ENCODE peak calls at places on chromosomes 12 and 14, in eight cellular contexts. One of them, this sample, is unnamed.

GRCh38 chr14:105636935-105637334 is 110.6 kb downstream of the TMEM121 start:
- DNase-seq in HCT116: no peak
- DNase-seq in endothelial cell: no peak
- DNase-seq in fibroblast of lung: no peak
- DNase-seq in CD4-positive, CD25-positive, alpha-beta regulatory T cell: no peak
- DNase-seq in T follicular helper cell: no peak
- DNase-seq in nephron progenitor cell: no peak
- DNase-seq in CD4-positive, alpha-beta T cell: no peak
- DNase-seq in this sample: no peak

GRCh38 chr12:103915306-103915705 is 14.9 kb upstream of the HSP90B1 start:
- DNase-seq in CD4-positive, alpha-beta T cell: no peak
- DNase-seq in T follicular helper cell: no peak
- DNase-seq in nephron progenitor cell: no peak
- DNase-seq in fibroblast of lung: peak
- DNase-seq in CD4-positive, CD25-positive, alpha-beta regulatory T cell: no peak
- DNase-seq in endothelial cell: no peak
- DNase-seq in HCT116: no peak
- DNase-seq in this sample: no peak

GRCh38 chr12:94481734-94482133 is 22.1 kb upstream of the CEP83 start:
- DNase-seq in T follicular helper cell: no peak
- DNase-seq in endothelial cell: no peak
- DNase-seq in fibroblast of lung: no peak
- DNase-seq in CD4-positive, alpha-beta T cell: no peak
- DNase-seq in nephron progenitor cell: no peak
- DNase-seq in CD4-positive, CD25-positive, alpha-beta regulatory T cell: no peak
- DNase-seq in HCT116: no peak
- DNase-seq in this sample: no peak

GRCh38 chr12:2453807-2454177 is 341.0 kb upstream of the FKBP4 start:
- DNase-seq in fibroblast of lung: no peak
- DNase-seq in CD4-positive, alpha-beta T cell: no peak
- DNase-seq in CD4-positive, CD25-positive, alpha-beta regulatory T cell: no peak
- DNase-seq in endothelial cell: no peak
- DNase-seq in HCT116: no peak
- DNase-seq in T follicular helper cell: no peak
- DNase-seq in nephron progenitor cell: no peak
- DNase-seq in this sample: no peak

GRCh38 chr14:64614992-64615391 is 65.2 kb downstream of the PPP1R36 start:
- DNase-seq in T follicular helper cell: no peak
- DNase-seq in fibroblast of lung: no peak
- DNase-seq in endothelial cell: no peak
- DNase-seq in HCT116: no peak
- DNase-seq in CD4-positive, CD25-positive, alpha-beta regulatory T cell: no peak
- DNase-seq in CD4-positive, alpha-beta T cell: no peak
- DNase-seq in nephron progenitor cell: no peak
- DNase-seq in this sample: no peak

GRCh38 chr14:24246765-24247212 is 4.4 kb upstream of the TINF2 start:
- DNase-seq in CD4-positive, CD25-positive, alpha-beta regulatory T cell: peak
- DNase-seq in endothelial cell: no peak
- DNase-seq in HCT116: no peak
- DNase-seq in CD4-positive, alpha-beta T cell: no peak
- DNase-seq in nephron progenitor cell: no peak
- DNase-seq in fibroblast of lung: no peak
- DNase-seq in T follicular helper cell: no peak
- DNase-seq in this sample: no peak

GRCh38 chr12:30806989-30807694 is 52.4 kb upstream of the CAPRIN2 start:
- DNase-seq in T follicular helper cell: no peak
- DNase-seq in HCT116: peak
- DNase-seq in CD4-positive, CD25-positive, alpha-beta regulatory T cell: peak
- DNase-seq in endothelial cell: peak
- DNase-seq in nephron progenitor cell: peak
- DNase-seq in CD4-positive, alpha-beta T cell: no peak
- DNase-seq in fibroblast of lung: peak
- DNase-seq in this sample: peak

GRCh38 chr12:117091758-117092510 is 7.3 kb downstream of the TESC start:
- DNase-seq in T follicular helper cell: no peak
- DNase-seq in HCT116: no peak
- DNase-seq in fibroblast of lung: no peak
- DNase-seq in CD4-positive, alpha-beta T cell: no peak
- DNase-seq in CD4-positive, CD25-positive, alpha-beta regulatory T cell: no peak
- DNase-seq in nephron progenitor cell: no peak
- DNase-seq in endothelial cell: no peak
- DNase-seq in this sample: no peak

GRCh38 chr12:52975820-52976573 is 27.1 kb downstream of the KRT18 start:
- DNase-seq in nephron progenitor cell: no peak
- DNase-seq in fibroblast of lung: no peak
- DNase-seq in HCT116: peak
- DNase-seq in CD4-positive, CD25-positive, alpha-beta regulatory T cell: no peak
- DNase-seq in CD4-positive, alpha-beta T cell: no peak
- DNase-seq in T follicular helper cell: no peak
- DNase-seq in endothelial cell: peak
- DNase-seq in this sample: peak

GRCh38 chr14:105495101-105495989 is 4.3 kb downstream of the TEDC1 start:
- DNase-seq in endothelial cell: no peak
- DNase-seq in nephron progenitor cell: no peak
- DNase-seq in HCT116: no peak
- DNase-seq in fibroblast of lung: no peak
- DNase-seq in CD4-positive, alpha-beta T cell: no peak
- DNase-seq in T follicular helper cell: no peak
- DNase-seq in CD4-positive, CD25-positive, alpha-beta regulatory T cell: no peak
- DNase-seq in this sample: no peak

GRCh38 chr12:89250648-89251047 is 101.7 kb downstream of the DUSP6 start:
- DNase-seq in nephron progenitor cell: no peak
- DNase-seq in CD4-positive, alpha-beta T cell: no peak
- DNase-seq in endothelial cell: no peak
- DNase-seq in HCT116: no peak
- DNase-seq in T follicular helper cell: no peak
- DNase-seq in CD4-positive, CD25-positive, alpha-beta regulatory T cell: no peak
- DNase-seq in fibroblast of lung: no peak
- DNase-seq in this sample: no peak

GRCh38 chr12:886206-886605 is 63.3 kb downstream of the RAD52 start:
- DNase-seq in CD4-positive, alpha-beta T cell: no peak
- DNase-seq in endothelial cell: no peak
- DNase-seq in nephron progenitor cell: no peak
- DNase-seq in HCT116: no peak
- DNase-seq in T follicular helper cell: no peak
- DNase-seq in CD4-positive, CD25-positive, alpha-beta regulatory T cell: no peak
- DNase-seq in fibroblast of lung: no peak
- DNase-seq in this sample: no peak

GRCh38 chr12:101051901-101052550 is 158.0 kb downstream of the SLC5A8 start:
- DNase-seq in fibroblast of lung: peak
- DNase-seq in endothelial cell: no peak
- DNase-seq in nephron progenitor cell: no peak
- DNase-seq in T follicular helper cell: no peak
- DNase-seq in CD4-positive, alpha-beta T cell: no peak
- DNase-seq in CD4-positive, CD25-positive, alpha-beta regulatory T cell: no peak
- DNase-seq in HCT116: peak
- DNase-seq in this sample: no peak

GRCh38 chr14:54715244-54715643 is 148.3 kb downstream of the SAMD4A start:
- DNase-seq in fibroblast of lung: peak
- DNase-seq in nephron progenitor cell: no peak
- DNase-seq in endothelial cell: no peak
- DNase-seq in CD4-positive, CD25-positive, alpha-beta regulatory T cell: no peak
- DNase-seq in CD4-positive, alpha-beta T cell: no peak
- DNase-seq in T follicular helper cell: no peak
- DNase-seq in HCT116: peak
- DNase-seq in this sample: no peak

GRCh38 chr12:93624595-93625294 is 52.3 kb downstream of the SOCS2 start:
- DNase-seq in T follicular helper cell: no peak
- DNase-seq in nephron progenitor cell: no peak
- DNase-seq in fibroblast of lung: peak
- DNase-seq in CD4-positive, CD25-positive, alpha-beta regulatory T cell: no peak
- DNase-seq in CD4-positive, alpha-beta T cell: no peak
- DNase-seq in HCT116: peak
- DNase-seq in endothelial cell: no peak
- DNase-seq in this sample: no peak

GRCh38 chr14:90458536-90458935 is 61.7 kb downstream of the CALM1 start:
- DNase-seq in CD4-positive, alpha-beta T cell: no peak
- DNase-seq in nephron progenitor cell: no peak
- DNase-seq in endothelial cell: no peak
- DNase-seq in fibroblast of lung: no peak
- DNase-seq in T follicular helper cell: no peak
- DNase-seq in CD4-positive, CD25-positive, alpha-beta regulatory T cell: no peak
- DNase-seq in HCT116: no peak
- DNase-seq in this sample: no peak

GRCh38 chr12:89129471-89129870 is 222.8 kb downstream of the DUSP6 start:
- DNase-seq in CD4-positive, alpha-beta T cell: no peak
- DNase-seq in T follicular helper cell: no peak
- DNase-seq in endothelial cell: no peak
- DNase-seq in HCT116: no peak
- DNase-seq in fibroblast of lung: no peak
- DNase-seq in CD4-positive, CD25-positive, alpha-beta regulatory T cell: no peak
- DNase-seq in nephron progenitor cell: no peak
- DNase-seq in this sample: no peak

GRCh38 chr12:115023279-115023678 is 339.3 kb upstream of the TBX3 start:
- DNase-seq in nephron progenitor cell: no peak
- DNase-seq in fibroblast of lung: peak
- DNase-seq in endothelial cell: no peak
- DNase-seq in T follicular helper cell: no peak
- DNase-seq in CD4-positive, CD25-positive, alpha-beta regulatory T cell: no peak
- DNase-seq in CD4-positive, alpha-beta T cell: no peak
- DNase-seq in HCT116: no peak
- DNase-seq in this sample: no peak

GRCh38 chr14:84250863-84251262 is 1279.1 kb upstream of the FLRT2 start:
- DNase-seq in HCT116: no peak
- DNase-seq in CD4-positive, CD25-positive, alpha-beta regulatory T cell: no peak
- DNase-seq in nephron progenitor cell: no peak
- DNase-seq in T follicular helper cell: no peak
- DNase-seq in fibroblast of lung: no peak
- DNase-seq in endothelial cell: peak
- DNase-seq in CD4-positive, alpha-beta T cell: no peak
- DNase-seq in this sample: no peak

GRCh38 chr14:22556021-22556989 is 32.7 kb downstream of the DAD1 start:
- DNase-seq in HCT116: no peak
- DNase-seq in endothelial cell: no peak
- DNase-seq in T follicular helper cell: peak
- DNase-seq in fibroblast of lung: peak
- DNase-seq in CD4-positive, alpha-beta T cell: peak
- DNase-seq in nephron progenitor cell: no peak
- DNase-seq in CD4-positive, CD25-positive, alpha-beta regulatory T cell: peak
- DNase-seq in this sample: no peak

GRCh38 chr12:80316141-80316700 is 127.8 kb upstream of the PTPRQ start:
- DNase-seq in nephron progenitor cell: no peak
- DNase-seq in T follicular helper cell: no peak
- DNase-seq in CD4-positive, alpha-beta T cell: no peak
- DNase-seq in CD4-positive, CD25-positive, alpha-beta regulatory T cell: no peak
- DNase-seq in HCT116: no peak
- DNase-seq in fibroblast of lung: no peak
- DNase-seq in endothelial cell: no peak
- DNase-seq in this sample: peak

GRCh38 chr12:105072888-105073488 is 11.3 kb downstream of the ALDH1L2 start:
- DNase-seq in fibroblast of lung: no peak
- DNase-seq in nephron progenitor cell: no peak
- DNase-seq in T follicular helper cell: no peak
- DNase-seq in CD4-positive, CD25-positive, alpha-beta regulatory T cell: no peak
- DNase-seq in HCT116: no peak
- DNase-seq in endothelial cell: no peak
- DNase-seq in CD4-positive, alpha-beta T cell: no peak
- DNase-seq in this sample: no peak

GRCh38 chr12:106455100-106455499 is 97.6 kb downstream of the POLR3B start:
- DNase-seq in endothelial cell: no peak
- DNase-seq in CD4-positive, alpha-beta T cell: no peak
- DNase-seq in nephron progenitor cell: no peak
- DNase-seq in CD4-positive, CD25-positive, alpha-beta regulatory T cell: no peak
- DNase-seq in fibroblast of lung: no peak
- DNase-seq in HCT116: no peak
- DNase-seq in T follicular helper cell: no peak
- DNase-seq in this sample: no peak

GRCh38 chr12:21138016-21138415 is 7.0 kb downstream of the SLCO1B1 start:
- DNase-seq in CD4-positive, alpha-beta T cell: no peak
- DNase-seq in T follicular helper cell: no peak
- DNase-seq in nephron progenitor cell: no peak
- DNase-seq in CD4-positive, CD25-positive, alpha-beta regulatory T cell: no peak
- DNase-seq in fibroblast of lung: no peak
- DNase-seq in HCT116: no peak
- DNase-seq in endothelial cell: no peak
- DNase-seq in this sample: no peak

GRCh38 chr12:105670664-105671063 is 340.2 kb downstream of the C12orf75 start:
- DNase-seq in CD4-positive, alpha-beta T cell: no peak
- DNase-seq in T follicular helper cell: no peak
- DNase-seq in endothelial cell: no peak
- DNase-seq in nephron progenitor cell: no peak
- DNase-seq in CD4-positive, CD25-positive, alpha-beta regulatory T cell: no peak
- DNase-seq in HCT116: no peak
- DNase-seq in fibroblast of lung: peak
- DNase-seq in this sample: no peak